ENCODE peak calls at places on chromosomes 13 and 19, in eight cellular contexts. One of them, this sample, is unnamed.

GRCh38 chr19:3387645-3388589 is 21.5 kb downstream of the NFIC start:
- DNase-seq in SK-N-SH: peak
- DNase-seq in A549: peak
- DNase-seq in GM23338: no peak
- DNase-seq in cardiac muscle cell: peak
- DNase-seq in heart right ventricle: peak
- DNase-seq in suprapubic skin: peak
- DNase-seq in tibial artery: peak
- DNase-seq in this sample: no peak

GRCh38 chr13:81379183-81379582 is 1038.3 kb upstream of the SPRY2 start:
- DNase-seq in SK-N-SH: no peak
- DNase-seq in A549: no peak
- DNase-seq in GM23338: no peak
- DNase-seq in cardiac muscle cell: no peak
- DNase-seq in heart right ventricle: no peak
- DNase-seq in suprapubic skin: no peak
- DNase-seq in tibial artery: no peak
- DNase-seq in this sample: no peak

GRCh38 chr13:74986609-74987008 is 495.4 kb downstream of the TBC1D4 start:
- DNase-seq in SK-N-SH: no peak
- DNase-seq in A549: no peak
- DNase-seq in GM23338: no peak
- DNase-seq in cardiac muscle cell: no peak
- DNase-seq in heart right ventricle: no peak
- DNase-seq in suprapubic skin: no peak
- DNase-seq in tibial artery: no peak
- DNase-seq in this sample: no peak

GRCh38 chr13:35283856-35284255 is 192.6 kb downstream of the MAB21L1 start:
- DNase-seq in SK-N-SH: no peak
- DNase-seq in A549: peak
- DNase-seq in GM23338: no peak
- DNase-seq in cardiac muscle cell: peak
- DNase-seq in heart right ventricle: no peak
- DNase-seq in suprapubic skin: no peak
- DNase-seq in tibial artery: no peak
- DNase-seq in this sample: no peak

GRCh38 chr19:291561-292280 is 518 bp upstream of the PLPP2 start:
- DNase-seq in SK-N-SH: peak
- DNase-seq in A549: peak
- DNase-seq in GM23338: peak
- DNase-seq in cardiac muscle cell: no peak
- DNase-seq in heart right ventricle: no peak
- DNase-seq in suprapubic skin: peak
- DNase-seq in tibial artery: no peak
- DNase-seq in this sample: no peak

GRCh38 chr13:51502206-51502651 is 49.4 kb upstream of the INTS6 start:
- DNase-seq in SK-N-SH: no peak
- DNase-seq in A549: no peak
- DNase-seq in GM23338: no peak
- DNase-seq in cardiac muscle cell: no peak
- DNase-seq in heart right ventricle: no peak
- DNase-seq in suprapubic skin: no peak
- DNase-seq in tibial artery: no peak
- DNase-seq in this sample: no peak

GRCh38 chr13:113448885-113449692 is 4.2 kb downstream of the ADPRHL1 start:
- DNase-seq in SK-N-SH: no peak
- DNase-seq in A549: peak
- DNase-seq in GM23338: no peak
- DNase-seq in cardiac muscle cell: no peak
- DNase-seq in heart right ventricle: no peak
- DNase-seq in suprapubic skin: no peak
- DNase-seq in tibial artery: no peak
- DNase-seq in this sample: no peak

GRCh38 chr13:30466841-30467252 is 1.1 kb upstream of the HMGB1 start:
- DNase-seq in SK-N-SH: no peak
- DNase-seq in A549: no peak
- DNase-seq in GM23338: no peak
- DNase-seq in cardiac muscle cell: no peak
- DNase-seq in heart right ventricle: no peak
- DNase-seq in suprapubic skin: no peak
- DNase-seq in tibial artery: no peak
- DNase-seq in this sample: no peak

GRCh38 chr19:3479177-3479818 is 1.0 kb downstream of the SMIM24 start:
- DNase-seq in SK-N-SH: peak
- DNase-seq in A549: peak
- DNase-seq in GM23338: peak
- DNase-seq in cardiac muscle cell: no peak
- DNase-seq in heart right ventricle: no peak
- DNase-seq in suprapubic skin: no peak
- DNase-seq in tibial artery: peak
- DNase-seq in this sample: no peak

GRCh38 chr19:4094761-4095487 is 28.2 kb upstream of the ZBTB7A start:
- DNase-seq in SK-N-SH: no peak
- DNase-seq in A549: no peak
- DNase-seq in GM23338: no peak
- DNase-seq in cardiac muscle cell: no peak
- DNase-seq in heart right ventricle: no peak
- DNase-seq in suprapubic skin: no peak
- DNase-seq in tibial artery: no peak
- DNase-seq in this sample: no peak

GRCh38 chr13:102704238-102704750 is 9.4 kb upstream of the METTL21C start:
- DNase-seq in SK-N-SH: no peak
- DNase-seq in A549: no peak
- DNase-seq in GM23338: no peak
- DNase-seq in cardiac muscle cell: no peak
- DNase-seq in heart right ventricle: no peak
- DNase-seq in suprapubic skin: no peak
- DNase-seq in tibial artery: no peak
- DNase-seq in this sample: no peak

GRCh38 chr13:50401721-50402510 is 386.7 kb downstream of the KCNRG start:
- DNase-seq in SK-N-SH: no peak
- DNase-seq in A549: no peak
- DNase-seq in GM23338: no peak
- DNase-seq in cardiac muscle cell: peak
- DNase-seq in heart right ventricle: no peak
- DNase-seq in suprapubic skin: no peak
- DNase-seq in tibial artery: no peak
- DNase-seq in this sample: no peak

GRCh38 chr19:42528354-42529247 is at the start of gene CEACAM1:
- DNase-seq in SK-N-SH: no peak
- DNase-seq in A549: no peak
- DNase-seq in GM23338: no peak
- DNase-seq in cardiac muscle cell: peak
- DNase-seq in heart right ventricle: peak
- DNase-seq in suprapubic skin: no peak
- DNase-seq in tibial artery: no peak
- DNase-seq in this sample: no peak

GRCh38 chr13:36848228-36848982 is 29.4 kb downstream of the RFXAP start:
- DNase-seq in SK-N-SH: peak
- DNase-seq in A549: peak
- DNase-seq in GM23338: peak
- DNase-seq in cardiac muscle cell: peak
- DNase-seq in heart right ventricle: no peak
- DNase-seq in suprapubic skin: no peak
- DNase-seq in tibial artery: no peak
- DNase-seq in this sample: no peak

GRCh38 chr19:13012690-13013608 is 17.7 kb downstream of the NFIX start:
- DNase-seq in SK-N-SH: no peak
- DNase-seq in A549: no peak
- DNase-seq in GM23338: peak
- DNase-seq in cardiac muscle cell: peak
- DNase-seq in heart right ventricle: peak
- DNase-seq in suprapubic skin: no peak
- DNase-seq in tibial artery: peak
- DNase-seq in this sample: no peak

GRCh38 chr13:97749174-97749573 is 204.3 kb upstream of the IPO5 start:
- DNase-seq in SK-N-SH: no peak
- DNase-seq in A549: peak
- DNase-seq in GM23338: peak
- DNase-seq in cardiac muscle cell: peak
- DNase-seq in heart right ventricle: no peak
- DNase-seq in suprapubic skin: no peak
- DNase-seq in tibial artery: no peak
- DNase-seq in this sample: no peak
- TF ChIP-seq CTCF in SK-N-SH: peak
- TF ChIP-seq CTCF in A549: no peak
- TF ChIP-seq CTCF in GM23338: peak
- TF ChIP-seq CTCF in cardiac muscle cell: peak
- TF ChIP-seq CTCF in heart right ventricle: no peak
- TF ChIP-seq CTCF in suprapubic skin: no peak
- TF ChIP-seq CTCF in tibial artery: no peak
- TF ChIP-seq CTCF in this sample: peak

GRCh38 chr19:56398809-56399208 is 5.3 kb upstream of the ZNF583 start:
- DNase-seq in SK-N-SH: no peak
- DNase-seq in A549: no peak
- DNase-seq in GM23338: no peak
- DNase-seq in cardiac muscle cell: no peak
- DNase-seq in heart right ventricle: no peak
- DNase-seq in suprapubic skin: no peak
- DNase-seq in tibial artery: no peak
- DNase-seq in this sample: no peak
- H3K27ac ChIP-seq in SK-N-SH: no peak
- H3K27ac ChIP-seq in A549: no peak
- H3K27ac ChIP-seq in GM23338: no peak
- H3K27ac ChIP-seq in cardiac muscle cell: no peak
- H3K27ac ChIP-seq in heart right ventricle: no peak
- H3K27ac ChIP-seq in suprapubic skin: no peak
- H3K27ac ChIP-seq in tibial artery: no peak
- H3K27ac ChIP-seq in this sample: no peak

DNA sequence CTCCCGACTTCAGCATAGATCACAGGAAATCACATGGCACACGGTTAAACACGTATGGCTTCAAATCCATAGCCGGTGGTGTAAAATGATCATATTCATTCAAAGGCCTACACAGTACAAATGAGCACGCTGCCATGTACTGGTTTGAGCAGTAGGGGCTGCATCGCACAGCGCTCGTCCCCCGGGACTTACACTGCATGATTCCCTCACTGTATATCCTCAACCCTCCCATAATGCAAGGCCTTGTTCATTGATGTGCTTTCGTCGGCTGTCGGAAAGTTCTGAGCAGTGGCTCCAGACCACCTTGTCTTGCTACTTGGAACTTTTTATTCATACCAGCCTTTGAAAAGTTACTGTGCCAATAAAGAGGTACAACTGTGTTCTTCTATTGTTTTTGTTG is 578.2 kb downstream of the MYO16 start:
- DNase-seq in SK-N-SH: no peak
- DNase-seq in A549: no peak
- DNase-seq in GM23338: no peak
- DNase-seq in cardiac muscle cell: no peak
- DNase-seq in heart right ventricle: no peak
- DNase-seq in suprapubic skin: no peak
- DNase-seq in tibial artery: no peak
- DNase-seq in this sample: no peak
- TF ChIP-seq CTCF in SK-N-SH: no peak
- TF ChIP-seq CTCF in A549: no peak
- TF ChIP-seq CTCF in GM23338: no peak
- TF ChIP-seq CTCF in cardiac muscle cell: no peak
- TF ChIP-seq CTCF in heart right ventricle: no peak
- TF ChIP-seq CTCF in suprapubic skin: no peak
- TF ChIP-seq CTCF in tibial artery: no peak
- TF ChIP-seq CTCF in this sample: no peak

DNA sequence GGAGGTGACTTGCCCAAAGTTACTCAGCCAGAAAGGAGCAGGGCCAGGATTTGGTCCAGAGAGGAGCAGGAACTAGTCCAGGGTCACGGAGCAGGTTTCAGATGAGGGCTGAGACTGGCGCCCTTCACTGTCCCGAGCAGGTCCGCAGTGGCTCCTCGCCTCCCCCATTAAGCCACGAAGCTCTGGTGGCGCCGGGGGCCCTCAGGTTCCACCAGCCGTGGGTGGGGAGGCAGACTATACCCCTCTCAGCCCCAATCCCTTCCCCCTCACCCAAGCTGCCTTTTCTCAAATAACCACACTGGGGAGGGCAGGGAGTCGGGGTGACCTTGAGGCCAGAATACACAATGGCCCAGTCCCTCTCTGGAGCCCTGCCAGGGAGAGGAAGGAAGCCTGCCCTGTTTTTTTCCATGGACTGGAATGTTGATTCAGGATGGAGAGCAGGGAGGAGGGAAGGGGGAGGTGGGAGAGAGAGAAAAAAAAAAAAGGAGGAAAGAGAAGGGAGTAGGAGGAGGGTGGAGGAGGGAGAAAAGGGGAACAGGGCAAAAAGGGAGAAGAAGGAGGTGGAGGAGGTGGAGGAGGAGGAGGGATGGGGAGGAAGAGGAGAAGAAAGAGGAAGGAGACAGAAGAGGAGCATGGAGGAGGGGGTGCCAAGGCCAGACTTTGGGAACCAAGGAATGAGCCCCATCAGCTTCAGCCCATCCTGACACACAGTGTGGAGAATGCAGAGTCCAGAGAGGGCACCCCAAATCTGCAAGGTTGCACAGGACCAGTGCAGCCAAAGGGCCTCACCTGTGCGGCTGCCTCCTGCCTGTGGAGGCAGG is 19.7 kb downstream of the CEACAM16 start:
- DNase-seq in SK-N-SH: no peak
- DNase-seq in A549: peak
- DNase-seq in GM23338: peak
- DNase-seq in cardiac muscle cell: peak
- DNase-seq in heart right ventricle: peak
- DNase-seq in suprapubic skin: no peak
- DNase-seq in tibial artery: peak
- DNase-seq in this sample: peak
- H3K27ac ChIP-seq in SK-N-SH: peak
- H3K27ac ChIP-seq in A549: peak
- H3K27ac ChIP-seq in GM23338: peak
- H3K27ac ChIP-seq in cardiac muscle cell: peak
- H3K27ac ChIP-seq in heart right ventricle: peak
- H3K27ac ChIP-seq in suprapubic skin: peak
- H3K27ac ChIP-seq in tibial artery: peak
- H3K27ac ChIP-seq in this sample: no peak

This sample was measured in AG04450.